ENCODE peak calls at places on chromosomes 3 and 15, in seven cellular contexts. K is RPMI7951; E is ureter; S is HuH-7.5; D is nephron progenitor cell; V is colonic mucosa; N is stimulated activated CD4-positive, alpha-beta T cell treated with anti-CD3 and anti-CD28 coated beads, TNF-alpha, amount 100 ng/mL, for 1 hour. A is an unnamed sample.

GRCh38 chr3:69328903-69329302 is 57.0 kb downstream of the FRMD4B start:
- DNase-seq in K (no peak), E (no peak), S (no peak), D (no peak), V (no peak), N (no peak), A (no peak)

GRCh38 chr3:177230641-177231040 is 33.4 kb upstream of the TBL1XR1 start:
- DNase-seq in K (no peak), E (no peak), S (no peak), D (no peak), V (no peak), N (no peak), A (no peak)

GRCh38 chr15:66882251-66883020 is 180.4 kb downstream of the SMAD6 start:
- DNase-seq in K (peak), E (peak), S (no peak), D (no peak), V (peak), N (no peak), A (peak)

GRCh38 chr15:63382966-63383710 is 1.5 kb upstream of the CA12 start:
- DNase-seq in K (no peak), E (no peak), S (no peak), D (no peak), V (no peak), N (no peak), A (peak)

GRCh38 chr3:68162644-68163043 is 508.2 kb upstream of the SUCLG2 start:
- DNase-seq in K (no peak), E (no peak), S (no peak), D (no peak), V (no peak), N (no peak), A (no peak)

GRCh38 chr15:56371495-56372147 is 6.4 kb downstream of the TEX9 start:
- DNase-seq in K (no peak), E (no peak), S (no peak), D (no peak), V (no peak), N (no peak), A (no peak)

GRCh38 chr3:149247025-149247710 is 25.5 kb upstream of the CP start:
- DNase-seq in K (no peak), E (no peak), S (no peak), D (no peak), V (no peak), N (no peak), A (peak)

GRCh38 chr3:71254658-71255057 is 328.9 kb downstream of the FOXP1 start:
- DNase-seq in K (no peak), E (no peak), S (peak), D (no peak), V (peak), N (no peak), A (no peak)

GRCh38 chr3:194079702-194080172 is 56.2 kb upstream of the HES1 start:
- DNase-seq in K (no peak), E (no peak), S (no peak), D (no peak), V (no peak), N (no peak), A (no peak)

GRCh38 chr15:34879112-34879511 is 83.8 kb upstream of the ACTC1 start:
- DNase-seq in K (no peak), E (no peak), S (no peak), D (no peak), V (no peak), N (no peak), A (no peak)

GRCh38 chr3:175411405-175411804 is 552.3 kb downstream of the NAALADL2 start:
- DNase-seq in K (no peak), E (no peak), S (no peak), D (no peak), V (no peak), N (no peak), A (peak)

GRCh38 chr3:155585384-155585783 is 159.5 kb downstream of the PLCH1 start:
- DNase-seq in K (peak), E (no peak), S (no peak), D (no peak), V (no peak), N (no peak), A (peak)

GRCh38 chr3:142087676-142088075 is 61.7 kb downstream of the TFDP2 start:
- DNase-seq in K (peak), E (no peak), S (no peak), D (no peak), V (no peak), N (no peak), A (peak)

GRCh38 chr3:130820976-130821375 is 72.9 kb upstream of the ATP2C1 start:
- DNase-seq in K (peak), E (no peak), S (no peak), D (no peak), V (no peak), N (no peak), A (peak)

GRCh38 chr3:155744091-155744625 is 713 bp downstream of the PLCH1 start:
- DNase-seq in K (no peak), E (peak), S (peak), D (peak), V (peak), N (no peak), A (peak)

GRCh38 chr3:139491027-139491700 is 14.8 kb upstream of the RBP2 start:
- DNase-seq in K (no peak), E (no peak), S (no peak), D (no peak), V (no peak), N (no peak), A (no peak)

GRCh38 chr15:40762919-40763800 is 708 bp upstream of the GCHFR start:
- DNase-seq in K (peak), E (peak), S (peak), D (no peak), V (peak), N (no peak), A (peak)

GRCh38 chr3:52829906-52830463 is 487 bp downstream of the ITIH4 start:
- DNase-seq in K (no peak), E (no peak), S (no peak), D (no peak), V (no peak), N (no peak), A (no peak)

GRCh38 chr15:101651753-101652097 is 456 bp downstream of the TM2D3 start:
- DNase-seq in K (no peak), E (no peak), S (peak), D (no peak), V (peak), N (no peak), A (no peak)

GRCh38 chr15:71679223-71680078 is 130.9 kb upstream of the NR2E3 start:
- DNase-seq in K (peak), E (no peak), S (no peak), D (no peak), V (no peak), N (no peak), A (peak)

GRCh38 chr3:159865042-159865579 is 123.5 kb upstream of the IL12A start:
- DNase-seq in K (peak), E (no peak), S (no peak), D (no peak), V (no peak), N (no peak), A (peak)